ENCODE peak calls at places on chromosomes 2 and 18, in seven cellular contexts. G, N, L, Q, I, Z and X are unnamed samples. For H3K36me3 and H3K27me3, the result is how much of the 10 kb centered on the place peaks cover.

GRCh38 chr18:5918196-5918595 is 22.9 kb upstream of the TMEM200C start:
- DNase-seq in L (no peak), G (no peak), I (no peak), Q (no peak), Z (no peak), N (no peak), X (no peak)

GRCh38 chr2:237143676-237144440 is 58.2 kb downstream of the COPS8 start:
- DNase-seq in Q (no peak), I (peak), L (no peak), Z (no peak), N (no peak), G (no peak), X (no peak)

GRCh38 chr2:191486584-191487320 is 191.2 kb upstream of the NABP1 start:
- DNase-seq in I (peak), N (no peak), L (no peak), G (no peak), Z (no peak), Q (no peak), X (no peak)

GRCh38 chr2:202335791-202336467 is 40.2 kb upstream of the BMPR2 start:
- DNase-seq in Z (no peak), L (no peak), Q (no peak), I (peak), N (no peak), G (no peak), X (no peak)

GRCh38 chr2:148554459-148555247 is 89.9 kb upstream of the EPC2 start:
- DNase-seq in L (no peak), Z (no peak), N (no peak), G (no peak), Q (no peak), I (no peak), X (no peak)

GRCh38 chr2:190158798-190159434 is 96.4 kb upstream of the MSTN start:
- DNase-seq in L (no peak), I (no peak), G (no peak), N (no peak), Z (no peak), Q (no peak), X (no peak)

GRCh38 chr2:149184994-149185393 is 145.4 kb upstream of the LYPD6 start:
- DNase-seq in L (peak), G (peak), Z (no peak), N (no peak), Q (no peak), I (no peak), X (no peak)

GRCh38 chr2:134676960-134677359 is 41.8 kb downstream of the TMEM163 start:
- DNase-seq in N (no peak), Q (no peak), Z (no peak), L (no peak), I (no peak), G (no peak), X (no peak)

GRCh38 chr18:8177330-8178016 is 431.8 kb upstream of the RAB12 start:
- DNase-seq in Q (peak), G (no peak), N (no peak), L (peak), I (peak), Z (peak), X (no peak)

GRCh38 chr2:55843096-55843991 is 80.2 kb downstream of the EFEMP1 start:
- DNase-seq in I (peak), L (peak), G (no peak), Q (peak), Z (no peak), N (peak), X (no peak)

GRCh38 chr2:60707750-60708371 is 48.2 kb upstream of the PAPOLG start:
- DNase-seq in Q (no peak), Z (peak), I (peak), L (no peak), N (no peak), G (no peak), X (no peak)

GRCh38 chr2:60294901-60295590 is 258.4 kb downstream of the BCL11A start:
- DNase-seq in I (no peak), Q (no peak), Z (no peak), N (no peak), L (no peak), G (no peak), X (no peak)

GRCh38 chr2:237524631-237525030 is 37.6 kb downstream of the MLPH start:
- DNase-seq in I (no peak), N (no peak), Z (no peak), G (no peak), L (peak), Q (peak), X (no peak)

GRCh38 chr2:205034034-205034433 is 488.8 kb downstream of the PARD3B start:
- DNase-seq in L (no peak), I (no peak), G (no peak), Z (no peak), Q (no peak), N (no peak), X (no peak)

GRCh38 chr2:172100080-172101007 is 2.4 kb downstream of the DLX2 start:
- DNase-seq in L (no peak), N (no peak), Q (no peak), Z (no peak), I (no peak), G (no peak), X (no peak)

GRCh38 chr2:136025057-136025973 is 39.9 kb upstream of the DARS1 start:
- DNase-seq in Q (peak), I (peak), L (peak), Z (peak), G (no peak), N (peak), X (peak)

GRCh38 chr2:172248381-172249173 is 145.9 kb upstream of the DLX2 start:
- DNase-seq in Z (no peak), N (no peak), I (peak), G (no peak), L (no peak), Q (no peak), X (no peak)

GRCh38 chr2:60995376-60995775 is 22.1 kb upstream of the PEX13 start:
- DNase-seq in Z (no peak), N (no peak), Q (no peak), L (no peak), I (no peak), G (no peak), X (no peak)

GRCh38 chr2:191678437-191679110 is 638 bp downstream of the NABP1 start:
- DNase-seq in I (no peak), G (peak), Q (peak), Z (peak), L (peak), N (peak), X (peak)

GRCh38 chr18:54737986-54738385 is 90.3 kb upstream of the RAB27B start:
- DNase-seq in N (no peak), Z (no peak), G (no peak), I (peak), Q (no peak), L (no peak), X (no peak)

GRCh38 chr2:86372641-86373502 is 35.4 kb upstream of the REEP1 start:
- DNase-seq in I (peak), Z (peak), G (no peak), Q (peak), N (peak), L (peak), X (no peak)

GRCh38 chr2:215010390-215010789 is 128.0 kb downstream of the ABCA12 start:
- DNase-seq in L (no peak), Q (no peak), N (no peak), Z (no peak), G (no peak), I (no peak), X (no peak)

GRCh38 chr18:12770469-12771219 is 67.8 kb downstream of the PSMG2 start:
- DNase-seq in N (no peak), Z (no peak), L (no peak), I (no peak), G (no peak), Q (no peak), X (no peak)

GRCh38 chr18:55489034-55489741 is 98.8 kb downstream of the TCF4 start:
- DNase-seq in I (peak), L (no peak), Z (no peak), N (no peak), Q (no peak), G (no peak), X (no peak)

GRCh38 chr2:73000808-73001570 is 70.5 kb downstream of the SFXN5 start:
- DNase-seq in Q (no peak), Z (no peak), G (no peak), I (no peak), L (no peak), N (no peak), X (no peak)

GRCh38 chr18:56388571-56388970 is 249.8 kb downstream of the TXNL1 start:
- DNase-seq in Z (no peak), Q (no peak), L (no peak), I (no peak), G (no peak), N (no peak), X (no peak)

GRCh38 chr2:165891943-165892342 is 61.6 kb downstream of the TTC21B start:
- DNase-seq in L (no peak), G (no peak), Q (no peak), N (no peak), I (peak), Z (no peak), X (no peak)

GRCh38 chr18:74155276-74155675 is 7.0 kb downstream of the TIMM21 start:
- DNase-seq in G (no peak), Q (no peak), Z (no peak), N (no peak), L (no peak), I (peak), X (no peak)
- H3K36me3 ChIP-seq in G (under half), Q (half or more), Z (under half), N (under half), L (under half), I (under half), X (under half)

DNA sequence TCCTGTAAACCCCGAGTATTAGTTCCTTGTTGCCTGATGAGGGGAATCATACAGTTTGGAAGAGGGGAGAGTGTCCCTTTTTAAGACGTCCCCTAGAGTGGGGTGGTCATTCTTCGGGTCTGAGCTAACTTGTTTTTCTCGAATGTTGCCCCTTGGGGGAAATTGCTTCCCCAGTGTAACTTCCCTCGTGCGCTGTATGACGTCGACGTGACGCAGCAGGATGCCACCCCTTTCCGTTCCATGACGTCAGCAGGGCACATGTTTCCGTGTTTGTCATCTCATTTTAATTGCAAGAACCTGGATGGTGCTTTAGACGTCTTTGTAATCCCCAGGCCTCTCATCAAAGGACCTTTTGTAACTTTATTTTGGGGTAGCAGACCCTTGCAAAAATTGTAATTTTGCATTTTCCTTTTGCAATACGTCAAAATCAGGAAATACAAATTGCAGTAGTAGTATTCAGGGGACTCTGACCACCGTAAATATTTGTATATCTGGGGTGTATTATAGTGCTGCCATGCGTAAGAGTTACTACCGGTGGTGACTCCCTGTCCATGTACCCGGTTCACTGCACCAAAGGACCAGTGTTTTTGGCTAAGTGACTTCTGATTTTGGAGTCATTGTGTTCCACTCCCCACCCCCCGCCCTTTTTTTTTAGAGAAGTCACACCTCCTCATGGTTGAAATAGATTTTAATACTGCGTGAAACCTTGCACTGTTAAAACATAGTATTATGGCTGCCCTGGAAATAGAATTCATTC is 712 bp downstream of the BABAM2 start:
- DNase-seq in G (peak), Q (peak), Z (peak), N (peak), I (peak), L (peak), X (peak)
- TF ChIP-seq POLR2A in G (no peak), Q (no peak), Z (no peak), N (peak), I (no peak), L (no peak), X (no peak)

DNA sequence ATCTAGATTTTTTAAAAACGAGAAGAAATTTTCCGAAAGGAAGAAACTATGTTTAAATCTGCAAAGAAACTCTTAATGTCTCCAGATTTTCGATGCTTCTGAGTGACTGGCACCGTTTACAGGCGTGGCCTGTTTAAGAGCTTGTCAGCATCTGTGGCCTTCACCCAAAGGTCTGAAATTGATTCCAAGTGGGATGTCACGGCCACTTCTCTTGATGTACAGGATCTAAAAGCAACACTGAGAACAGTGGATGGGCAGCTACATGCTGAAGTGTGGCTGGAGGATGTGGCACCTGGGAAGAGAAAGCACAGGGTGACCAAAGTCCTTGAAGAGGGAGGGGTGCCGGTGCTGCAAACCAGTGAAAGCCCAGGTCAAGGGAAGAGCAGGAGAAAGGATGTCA is 28.0 kb downstream of the EMILIN2 start:
- DNase-seq in Q (no peak), Z (no peak), G (no peak), N (peak), L (no peak), I (no peak), X (no peak)
- H3K27me3 ChIP-seq in Q (under half), Z (under half), G (under half), N (under half), L (under half), I (under half), X (under half)

GRCh38 chr18:37107748-37108522 is 279.0 kb downstream of the KIAA1328 start:
- DNase-seq in N (no peak), L (peak), G (no peak), I (no peak), Q (no peak), Z (no peak), X (no peak)
- H3K36me3 ChIP-seq in N (under half), L (under half), G (under half), I (under half), Q (under half), Z (under half), X (under half)

GRCh38 chr2:178111743-178112142 is 494 bp upstream of the RBM45 start:
- DNase-seq in L (no peak), G (no peak), Q (no peak), I (no peak), N (no peak), Z (no peak), X (no peak)

GRCh38 chr2:178110681-178111080 is 1.6 kb upstream of the RBM45 start:
- DNase-seq in L (no peak), N (no peak), G (no peak), Z (no peak), Q (no peak), I (no peak), X (no peak)

GRCh38 chr2:178109813-178110212 is 2.4 kb upstream of the RBM45 start:
- DNase-seq in Q (no peak), I (peak), N (no peak), Z (no peak), G (no peak), L (no peak), X (no peak)

GRCh38 chr2:178114462-178114861 is 2.2 kb downstream of the RBM45 start:
- DNase-seq in G (no peak), N (no peak), L (no peak), Q (no peak), I (no peak), Z (no peak), X (no peak)

DNA sequence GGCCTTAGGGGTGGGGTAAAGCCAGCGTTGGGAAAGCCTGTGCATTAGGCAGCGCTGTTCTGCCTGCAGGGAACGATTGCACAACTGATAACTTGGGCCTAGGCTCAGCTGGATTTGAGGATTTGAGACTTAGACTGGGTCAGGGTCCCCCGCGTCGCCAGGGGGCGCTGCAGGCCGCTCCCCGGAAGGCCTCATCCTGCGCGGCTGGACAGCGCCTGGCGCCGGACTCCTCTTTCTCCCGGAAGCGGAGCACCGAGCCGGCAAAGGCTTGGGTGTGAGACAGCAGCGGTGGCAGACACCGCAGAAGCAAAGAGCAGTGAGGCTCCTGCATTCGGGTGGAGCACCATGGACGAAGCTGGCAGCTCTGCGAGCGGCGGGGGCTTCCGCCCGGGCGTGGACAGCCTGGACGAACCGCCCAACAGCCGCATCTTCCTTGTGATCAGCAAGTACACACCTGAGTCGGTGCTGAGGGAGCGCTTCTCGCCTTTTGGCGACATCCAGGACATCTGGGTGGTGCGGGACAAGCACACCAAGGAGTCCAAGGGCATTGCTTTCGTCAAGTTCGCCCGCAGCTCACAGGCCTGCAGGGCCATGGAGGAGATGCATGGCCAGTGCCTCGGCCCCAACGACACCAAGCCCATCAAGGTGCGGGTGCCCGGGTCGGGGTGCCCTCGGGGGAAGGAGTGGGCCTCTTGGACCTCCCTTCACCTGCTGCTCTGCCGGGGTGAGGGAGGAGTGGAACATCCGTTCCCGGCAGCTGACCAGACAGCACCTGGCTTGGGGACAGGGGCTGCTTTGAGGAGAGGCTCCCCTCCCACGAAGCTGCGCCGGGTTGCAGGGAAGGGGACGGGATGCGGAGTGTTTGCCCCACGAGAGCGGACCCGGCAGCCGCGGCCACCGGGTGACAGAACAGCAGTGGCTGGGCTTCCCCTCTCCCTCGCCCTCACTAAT is at the start of gene RBM45:
- DNase-seq in Z (peak), I (peak), L (peak), Q (peak), G (peak), N (peak), X (peak)
- TF ChIP-seq POLR2A in Z (peak), I (peak), L (peak), Q (no peak), G (no peak), N (no peak), X (no peak)

GRCh38 chr2:84546551-84546950 is 30.3 kb downstream of the DNAH6 start:
- DNase-seq in I (no peak), N (no peak), G (no peak), L (no peak), Z (no peak), Q (no peak), X (no peak)
- H3K27me3 ChIP-seq in I (under half), N (under half), G (under half), L (under half), Z (under half), Q (under half), X (under half)

GRCh38 chr2:84429328-84429727 is 29.8 kb downstream of the SUCLG1 start:
- DNase-seq in Q (no peak), Z (no peak), L (no peak), I (no peak), N (no peak), G (no peak), X (no peak)
- H3K36me3 ChIP-seq in Q (half or more), Z (half or more), L (under half), I (under half), N (under half), G (under half), X (half or more)

GRCh38 chr18:63155169-63155852 is 164.3 kb downstream of the BCL2 start:
- DNase-seq in Z (peak), I (no peak), Q (peak), L (peak), N (no peak), G (peak), X (peak)
- TF ChIP-seq POLR2A in Z (peak), I (no peak), Q (no peak), L (no peak), N (no peak), G (no peak), X (no peak)

GRCh38 chr18:46756559-46757201 is at the start of gene ST8SIA5:
- DNase-seq in Z (no peak), I (no peak), L (no peak), Q (no peak), N (no peak), G (no peak), X (no peak)
- H3K27me3 ChIP-seq in Z (under half), I (half or more), L (under half), Q (half or more), N (under half), G (under half), X (under half)